ENCODE peak calls at places on chromosomes 12 and 14, in nine cellular contexts. E, S, A, V, N, G, W, Q and X are unnamed samples.
A peak's percentile ranks its signal among the peaks of the same experiment; 100 is the strongest.

GRCh38 chr12:86671001-86671400 is 414.8 kb upstream of the MGAT4C start:
- DNase-seq in V (no peak), E (no peak), Q (no peak), A (no peak), N (no peak), S (no peak), G (no peak), W (no peak), X (no peak)

GRCh38 chr14:71891185-71891584 is 41.0 kb upstream of the RGS6 start:
- DNase-seq in W (no peak), Q (no peak), V (no peak), N (no peak), E (no peak), A (no peak), G (no peak), S (no peak), X (no peak)

GRCh38 chr14:51774209-51774608 is 86.2 kb upstream of the GNG2 start:
- DNase-seq in Q (no peak), W (no peak), N (no peak), A (no peak), E (no peak), G (no peak), V (no peak), S (no peak), X (no peak)

GRCh38 chr12:79688376-79689040 is 2.3 kb downstream of the PAWR start:
- DNase-seq in G (no peak), A (no peak), N (no peak), E (no peak), V (no peak), S (no peak), Q (no peak), W (no peak), X (no peak)

GRCh38 chr14:104451474-104451873 is 128.1 kb upstream of the C14orf180 start:
- DNase-seq in S (no peak), E (no peak), W (no peak), A (no peak), V (no peak), Q (no peak), N (no peak), G (no peak), X (no peak)

GRCh38 chr12:22672951-22673350 is 48.0 kb downstream of the ETNK1 start:
- DNase-seq in G (no peak), N (no peak), V (no peak), W (no peak), S (no peak), Q (no peak), E (no peak), A (no peak), X (no peak)

GRCh38 chr14:63938198-63939005 is 85.6 kb downstream of the SYNE2 start:
- DNase-seq in G (no peak), Q (no peak), E (no peak), N (no peak), A (no peak), V (no peak), S (no peak), W (no peak), X (no peak)

GRCh38 chr14:25411933-25412757 is 362.2 kb upstream of the STXBP6 start:
- DNase-seq in A (no peak), S (peak; percentile 5), E (no peak), Q (no peak), N (peak; percentile 1), G (no peak), W (no peak), V (no peak), X (no peak)

GRCh38 chr12:88897723-88898122 is 317.5 kb upstream of the KITLG start:
- DNase-seq in A (no peak), G (no peak), N (no peak), V (no peak), W (no peak), Q (no peak), S (no peak), E (no peak), X (no peak)

GRCh38 chr12:237026-237815 is 23.3 kb upstream of the SLC6A12 start:
- DNase-seq in E (no peak), N (no peak), G (peak; percentile 23), V (no peak), Q (peak; percentile 43), A (no peak), W (peak; percentile 66), S (no peak), X (no peak)

GRCh38 chr14:65658202-65658601 is 245.7 kb downstream of the FUT8 start:
- DNase-seq in Q (no peak), E (no peak), N (no peak), G (no peak), S (no peak), A (no peak), W (no peak), V (no peak), X (no peak)

GRCh38 chr14:51484491-51484890 is 167.2 kb upstream of the FRMD6 start:
- DNase-seq in Q (no peak), A (no peak), G (no peak), E (no peak), V (no peak), W (no peak), N (no peak), S (no peak), X (no peak)

GRCh38 chr12:95169368-95169767 is 47.9 kb downstream of the FGD6 start:
- DNase-seq in W (peak; percentile 80), S (peak; percentile 89), Q (no peak), N (peak; percentile 72), G (peak; percentile 61), V (no peak), A (no peak), E (peak; percentile 33), X (no peak)

GRCh38 chr12:82486524-82487235 is 128.4 kb downstream of the METTL25 start:
- DNase-seq in Q (no peak), W (no peak), A (no peak), V (no peak), S (no peak), E (no peak), N (no peak), G (no peak), X (no peak)

GRCh38 chr14:49897965-49898364 is 5.1 kb downstream of the ARF6 start:
- DNase-seq in N (no peak), Q (no peak), E (peak; percentile 42), A (no peak), W (no peak), S (no peak), G (no peak), V (no peak), X (no peak)

GRCh38 chr12:117038919-117039318 is 60.3 kb downstream of the TESC start:
- DNase-seq in S (no peak), Q (no peak), W (no peak), N (no peak), V (no peak), A (no peak), E (no peak), G (no peak), X (no peak)

GRCh38 chr12:8871067-8871466 is 43.2 kb upstream of the PHC1 start:
- DNase-seq in V (no peak), S (no peak), A (no peak), G (no peak), Q (no peak), W (no peak), E (no peak), N (no peak), X (no peak)

GRCh38 chr14:61561657-61562276 is 133.5 kb upstream of the HIF1A start:
- DNase-seq in G (peak; percentile 79), V (no peak), W (peak; percentile 94), S (peak; percentile 95), E (peak; percentile 84), Q (no peak), N (no peak), A (peak; percentile 55), X (peak; percentile 60)

GRCh38 chr12:47776471-47777143 is 3.6 kb downstream of the SLC48A1 start:
- DNase-seq in S (no peak), W (no peak), A (no peak), G (no peak), E (no peak), N (peak; percentile 66), Q (no peak), V (no peak), X (no peak)
- H3K4me1 ChIP-seq in S (peaks cover 57% of the 10 kb centered on the region), W (peaks cover 39% of the 10 kb centered on the region), A (peaks cover 53% of the 10 kb centered on the region), G (peaks cover 40% of the 10 kb centered on the region), E (peaks cover 67% of the 10 kb centered on the region), N (peaks cover 54% of the 10 kb centered on the region), Q (peaks cover 82% of the 10 kb centered on the region), V (peaks cover 74% of the 10 kb centered on the region), X (peaks cover 33% of the 10 kb centered on the region)

GRCh38 chr14:77154421-77154820 is 12.8 kb upstream of the ZDHHC22 start:
- DNase-seq in N (no peak), V (no peak), G (no peak), A (no peak), Q (peak; percentile 24), E (no peak), S (no peak), W (no peak), X (no peak)

GRCh38 chr14:77155083-77155482 is 13.5 kb upstream of the ZDHHC22 start:
- DNase-seq in G (no peak), A (no peak), S (no peak), W (no peak), V (no peak), Q (peak; percentile 40), N (no peak), E (no peak), X (no peak)

GRCh38 chr14:77151245-77151644 is 9.7 kb upstream of the ZDHHC22 start:
- DNase-seq in E (no peak), Q (peak; percentile 35), G (no peak), A (no peak), N (peak; percentile 32), V (no peak), S (peak; percentile 25), W (no peak), X (no peak)

GRCh38 chr14:77153802-77154201 is 12.2 kb upstream of the ZDHHC22 start:
- DNase-seq in S (no peak), W (no peak), G (no peak), A (no peak), V (no peak), N (no peak), Q (no peak), E (no peak), X (no peak)

GRCh38 chr14:77151918-77152588 is 10.5 kb upstream of the ZDHHC22 start:
- DNase-seq in Q (peak; percentile 18), V (no peak), E (no peak), S (peak; percentile 42), A (no peak), G (no peak), W (no peak), N (no peak), X (no peak)
- TF ChIP-seq EP300 in Q (no peak), V (no peak), E (no peak), S (no peak), A (no peak), G (no peak), W (no peak), N (no peak), X (no peak)

GRCh38 chr12:124545508-124546418 is 21.6 kb downstream of the NCOR2 start:
- DNase-seq in E (no peak), S (no peak), G (peak; percentile 64), Q (no peak), W (no peak), V (peak; percentile 83), N (no peak), A (no peak), X (no peak)
- TF ChIP-seq POLR2A in E (no peak), S (no peak), G (no peak), Q (no peak), W (no peak), V (no peak), N (no peak), A (no peak), X (no peak)

DNA sequence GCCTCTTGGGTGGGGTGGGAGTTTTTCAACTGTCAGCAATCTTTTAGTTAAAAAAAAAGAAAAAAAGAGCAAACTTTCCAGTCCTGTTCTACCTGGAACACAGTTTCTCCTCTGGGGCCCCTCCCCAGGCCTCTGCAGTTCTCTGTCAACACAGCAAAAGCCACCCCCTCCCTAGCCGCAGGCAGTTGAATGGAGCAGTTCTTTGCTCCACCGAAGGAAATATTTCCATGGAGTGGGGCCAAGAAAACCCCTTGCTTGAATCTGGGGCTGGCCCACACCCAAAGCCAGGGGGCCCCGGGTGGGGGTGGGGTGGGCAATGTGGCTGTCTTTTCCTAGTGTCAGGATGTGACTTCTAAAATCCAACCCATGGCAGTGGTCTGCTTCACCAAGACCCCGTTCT is 5.0 kb upstream of the MEG3 start:
- DNase-seq in S (no peak), W (peak; percentile 76), V (no peak), Q (no peak), E (no peak), N (no peak), G (no peak), A (no peak), X (no peak)
- H3K4me1 ChIP-seq in S (no peaks in the 10 kb centered on the region), W (peaks cover 81% of the 10 kb centered on the region), V (peaks cover 7% of the 10 kb centered on the region), Q (peaks cover 7% of the 10 kb centered on the region), E (no peaks in the 10 kb centered on the region), N (peaks cover 4% of the 10 kb centered on the region), G (no peaks in the 10 kb centered on the region), A (no peaks in the 10 kb centered on the region), X (peaks cover 2% of the 10 kb centered on the region)